ENCODE peak calls at places on chromosomes 13 and 19, in eight cellular contexts. B is astrocyte of the cerebellum; J is mucosa of gallbladder; V is stimulated activated CD4-positive, alpha-beta T cell treated with anti-CD3 and anti-CD28 coated beads, TNF-alpha, amount 100 ng/mL, for 4 hours; Q is thoracic aorta; C is AG09309; E is HFFc6; D is DMS153. H is an unnamed sample.

GRCh38 chr13:106555631-106556328 is 12.2 kb downstream of the ARGLU1 start:
- DNase-seq in C (no peak), E (no peak), D (no peak), V (no peak), J (no peak), B (no peak), Q (no peak), H (peak)

GRCh38 chr13:99661791-99662190 is 160.5 kb downstream of the TM9SF2 start:
- DNase-seq in B (no peak), E (no peak), D (no peak), C (no peak), J (no peak), V (no peak), Q (no peak), H (no peak)

GRCh38 chr13:51259359-51259645 is 37.1 kb downstream of the FAM124A start:
- DNase-seq in V (no peak), Q (no peak), C (no peak), J (no peak), B (no peak), E (no peak), D (no peak), H (no peak)

GRCh38 chr13:59837101-59837500 is 326.6 kb downstream of the DIAPH3 start:
- DNase-seq in B (no peak), D (no peak), V (no peak), E (no peak), C (no peak), Q (no peak), J (no peak), H (no peak)

GRCh38 chr13:26742691-26743358 is 17.8 kb downstream of the GPR12 start:
- DNase-seq in E (no peak), Q (no peak), B (no peak), C (no peak), J (no peak), V (no peak), D (no peak), H (no peak)

GRCh38 chr13:110109910-110110309 is 197.0 kb downstream of the COL4A1 start:
- DNase-seq in J (peak), V (no peak), B (peak), Q (peak), D (no peak), E (peak), C (peak), H (peak)

GRCh38 chr13:101530293-101530692 is 77.8 kb downstream of the ITGBL1 start:
- DNase-seq in J (no peak), C (no peak), V (no peak), B (peak), E (no peak), Q (no peak), D (no peak), H (peak)

GRCh38 chr19:29370276-29370675 is 155.5 kb upstream of the VSTM2B start:
- DNase-seq in C (no peak), Q (no peak), V (no peak), E (no peak), J (peak), B (no peak), D (no peak), H (no peak)

GRCh38 chr19:8456064-8456463 is 11.3 kb downstream of the HNRNPM start:
- DNase-seq in V (no peak), B (no peak), D (no peak), J (no peak), E (no peak), Q (no peak), C (no peak), H (no peak)

GRCh38 chr13:113489549-113490495 is 689 bp downstream of the DCUN1D2 start:
- DNase-seq in E (peak), B (no peak), C (no peak), V (no peak), Q (no peak), J (no peak), D (no peak), H (peak)

GRCh38 chr19:53808710-53809125 is 15.4 kb downstream of the NLRP12 start:
- DNase-seq in E (peak), Q (no peak), D (no peak), B (peak), J (no peak), V (no peak), C (no peak), H (peak)

GRCh38 chr19:33434886-33435705 is 61.6 kb downstream of the CEBPG start:
- DNase-seq in C (no peak), Q (no peak), E (no peak), V (no peak), D (no peak), J (no peak), B (peak), H (peak)

GRCh38 chr13:19181021-19181620 is 503 bp downstream of the TUBA3C start:
- DNase-seq in E (no peak), Q (no peak), V (no peak), D (no peak), B (no peak), J (peak), C (no peak), H (no peak)

GRCh38 chr13:39634956-39635355 is 20.5 kb upstream of the COG6 start:
- DNase-seq in C (no peak), V (no peak), B (no peak), J (no peak), D (no peak), Q (no peak), E (no peak), H (no peak)

GRCh38 chr13:32228330-32229041 is 86.7 kb downstream of the ZAR1L start:
- DNase-seq in V (no peak), J (no peak), D (peak), C (no peak), B (no peak), E (peak), Q (no peak), H (peak)

GRCh38 chr19:12646551-12646950 is 20.0 kb downstream of the MAN2B1 start:
- DNase-seq in E (no peak), V (no peak), D (no peak), Q (no peak), J (no peak), B (no peak), C (no peak), H (no peak)

GRCh38 chr13:30453727-30454126 is 12.0 kb downstream of the HMGB1 start:
- DNase-seq in D (no peak), E (peak), Q (no peak), B (no peak), V (no peak), J (no peak), C (no peak), H (no peak)

GRCh38 chr13:109610517-109610916 is 175.9 kb downstream of the IRS2 start:
- DNase-seq in E (no peak), Q (no peak), V (no peak), D (no peak), C (no peak), J (no peak), B (no peak), H (no peak)

GRCh38 chr13:114151565-114152284 is 19.3 kb upstream of the RASA3 start:
- DNase-seq in D (peak), V (peak), E (no peak), J (no peak), B (no peak), C (no peak), Q (no peak), H (no peak)

GRCh38 chr19:45424191-45425058 is 708 bp upstream of the ERCC1 start:
- DNase-seq in Q (peak), E (peak), V (no peak), B (peak), C (peak), D (peak), J (peak), H (peak)